ENCODE peak calls at places on chromosomes 5 and 9, in six cellular contexts. Y, E, D, H, S and C are unnamed samples.

GRCh38 chr9:114856210-114856941 is 50.5 kb upstream of the TNFSF15 start:
- DNase-seq in H (no peak), D (no peak), E (no peak), Y (no peak), S (peak), C (no peak)

GRCh38 chr5:172918421-172919371 is 40.5 kb upstream of the RPL26L1 start:
- DNase-seq in E (no peak), H (no peak), S (no peak), Y (no peak), D (no peak), C (no peak)

GRCh38 chr9:34381323-34381722 is 4.6 kb upstream of the MYORG start:
- DNase-seq in E (peak), S (no peak), D (no peak), H (no peak), Y (peak), C (no peak)

GRCh38 chr5:10275991-10276390 is 25.9 kb downstream of the CCT5 start:
- DNase-seq in Y (no peak), D (no peak), H (no peak), S (no peak), E (no peak), C (no peak)

GRCh38 chr5:90133941-90134340 is 275.6 kb downstream of the CETN3 start:
- DNase-seq in S (no peak), D (no peak), H (no peak), E (no peak), Y (no peak), C (no peak)

GRCh38 chr9:82829818-82830217 is 233.1 kb downstream of the RASEF start:
- DNase-seq in D (no peak), E (peak), H (no peak), Y (no peak), S (no peak), C (no peak)

GRCh38 chr5:132387649-132388117 is 18.2 kb downstream of the SLC22A5 start:
- DNase-seq in H (no peak), E (no peak), D (no peak), S (peak), Y (no peak), C (no peak)

GRCh38 chr5:119454171-119454570 is 1.9 kb downstream of the HSD17B4 start:
- DNase-seq in E (no peak), S (no peak), H (no peak), D (no peak), Y (no peak), C (no peak)

GRCh38 chr9:125966456-125966855 is 219.3 kb downstream of the PBX3 start:
- DNase-seq in S (no peak), D (no peak), H (no peak), E (no peak), Y (no peak), C (no peak)

GRCh38 chr5:95646569-95647330 is at the start of gene RFESD:
- DNase-seq in E (peak), Y (peak), D (peak), H (peak), S (peak), C (peak)

GRCh38 chr9:72022846-72023245 is 37.6 kb downstream of the C9orf57 start:
- DNase-seq in E (no peak), H (no peak), S (peak), Y (no peak), D (no peak), C (no peak)